ENCODE peak calls at places on chromosomes 13 and 19, in six cellular contexts. S is AG09319; Z is GM06990; F is WERI-Rb-1; C is HEK293T; U is effector memory CD4-positive, alpha-beta T cell. D is an unnamed sample.

GRCh38 chr13:99028890-99029289 is 51.0 kb upstream of the DOCK9 start:
- DNase-seq in F (peak), S (no peak), C (no peak), U (peak), Z (no peak), D (no peak)

GRCh38 chr19:7515471-7516226 is at the start of gene ZNF358:
- DNase-seq in C (peak), F (peak), U (no peak), Z (peak), S (peak), D (no peak)

GRCh38 chr19:54133957-54134590 is 3.5 kb upstream of the CNOT3 start:
- DNase-seq in U (no peak), C (no peak), F (no peak), Z (no peak), S (no peak), D (no peak)

GRCh38 chr13:36822786-36823185 is 3.8 kb downstream of the RFXAP start:
- DNase-seq in C (no peak), Z (no peak), U (no peak), S (no peak), F (no peak), D (no peak)

GRCh38 chr19:13373599-13373998 is 132.7 kb downstream of the CACNA1A start:
- DNase-seq in S (no peak), U (no peak), F (no peak), C (no peak), Z (no peak), D (no peak)

GRCh38 chr19:3575260-3575741 is 2.6 kb downstream of the HMG20B start:
- DNase-seq in Z (no peak), F (peak), C (peak), S (no peak), U (no peak), D (no peak)

GRCh38 chr19:38434549-38435051 is 1.1 kb downstream of the RYR1 start:
- DNase-seq in Z (no peak), U (no peak), C (no peak), S (no peak), F (peak), D (no peak)

GRCh38 chr19:56347163-56347778 is 32.6 kb upstream of the ZSCAN5A start:
- DNase-seq in U (no peak), S (no peak), Z (no peak), F (no peak), C (no peak), D (no peak)

GRCh38 chr19:31233288-31233687 is 115.9 kb downstream of the TSHZ3 start:
- DNase-seq in S (no peak), F (no peak), U (no peak), Z (no peak), C (no peak), D (no peak)

GRCh38 chr19:8592231-8593009 is 15.2 kb upstream of the MYO1F start:
- DNase-seq in C (peak), Z (peak), U (peak), F (peak), S (peak), D (no peak)

GRCh38 chr19:16591803-16592556 is 19.8 kb upstream of the SLC35E1 start:
- DNase-seq in U (no peak), Z (no peak), F (no peak), C (no peak), S (no peak), D (no peak)

GRCh38 chr19:42022616-42023015 is 28.6 kb upstream of the ATP1A3 start:
- DNase-seq in F (no peak), U (no peak), S (no peak), C (no peak), Z (no peak), D (no peak)

GRCh38 chr13:22143671-22144070 is 472.8 kb downstream of the FGF9 start:
- DNase-seq in Z (no peak), F (no peak), S (no peak), U (no peak), C (no peak), D (no peak)